ENCODE peak calls at places on chromosome 9, in ten cellular contexts. Q, V, N, Z, W, T, O, E, X and I are unnamed samples.

GRCh38 chr9:2745560-2746380 is 28.5 kb downstream of the KCNV2 start:
- DNase-seq in Q (no peak), V (no peak), N (no peak), Z (no peak), W (peak), T (no peak), O (no peak), E (no peak), X (no peak), I (no peak)

GRCh38 chr9:98288876-98289275 is 33.4 kb upstream of the TBC1D2 start:
- DNase-seq in Q (no peak), V (no peak), N (no peak), Z (no peak), W (no peak), T (no peak), O (no peak), E (no peak), X (no peak), I (no peak)

GRCh38 chr9:2015581-2016410 is 649 bp downstream of the SMARCA2 start:
- DNase-seq in Q (peak), V (peak), N (peak), Z (peak), W (peak), T (peak), O (peak), E (peak), X (peak), I (peak)

GRCh38 chr9:137390553-137391410 is 32.2 kb downstream of the EXD3 start:
- DNase-seq in Q (no peak), V (no peak), N (peak), Z (no peak), W (no peak), T (no peak), O (peak), E (no peak), X (peak), I (no peak)

GRCh38 chr9:37281541-37281940 is 141.0 kb upstream of the GRHPR start:
- DNase-seq in Q (no peak), V (no peak), N (no peak), Z (no peak), W (no peak), T (no peak), O (no peak), E (no peak), X (no peak), I (no peak)

GRCh38 chr9:93298498-93299417 is 114.8 kb downstream of the WNK2 start:
- DNase-seq in Q (peak), V (no peak), N (no peak), Z (no peak), W (no peak), T (no peak), O (peak), E (no peak), X (no peak), I (peak)

GRCh38 chr9:136103651-136104487 is 8.8 kb upstream of the NACC2 start:
- DNase-seq in Q (no peak), V (no peak), N (no peak), Z (no peak), W (no peak), T (peak), O (no peak), E (no peak), X (no peak), I (no peak)

GRCh38 chr9:125807065-125807464 is 59.9 kb downstream of the PBX3 start:
- DNase-seq in Q (no peak), V (peak), N (no peak), Z (peak), W (no peak), T (no peak), O (no peak), E (no peak), X (no peak), I (no peak)

GRCh38 chr9:6564868-6565267 is 80.7 kb downstream of the GLDC start:
- DNase-seq in Q (no peak), V (peak), N (no peak), Z (no peak), W (no peak), T (no peak), O (no peak), E (no peak), X (no peak), I (no peak)

GRCh38 chr9:35696520-35697215 is 6.9 kb upstream of the TPM2 start:
- DNase-seq in Q (peak), V (peak), N (peak), Z (no peak), W (peak), T (peak), O (peak), E (peak), X (peak), I (peak)

GRCh38 chr9:91777437-91777836 is 172.6 kb downstream of the ROR2 start:
- DNase-seq in Q (peak), V (peak), N (no peak), Z (peak), W (no peak), T (no peak), O (no peak), E (no peak), X (no peak), I (no peak)

GRCh38 chr9:100228352-100228869 is 124.3 kb downstream of the TEX10 start:
- DNase-seq in Q (no peak), V (no peak), N (no peak), Z (no peak), W (no peak), T (no peak), O (no peak), E (no peak), X (no peak), I (no peak)

GRCh38 chr9:110257097-110257955 is 1.0 kb upstream of the TXN start:
- DNase-seq in Q (no peak), V (no peak), N (no peak), Z (peak), W (peak), T (peak), O (no peak), E (no peak), X (peak), I (peak)

GRCh38 chr9:136403538-136403914 is 3.6 kb upstream of the SNAPC4 start:
- DNase-seq in Q (no peak), V (no peak), N (no peak), Z (no peak), W (no peak), T (no peak), O (no peak), E (no peak), X (no peak), I (peak)

GRCh38 chr9:112091805-112092204 is 83.3 kb downstream of the SUSD1 start:
- DNase-seq in Q (no peak), V (peak), N (peak), Z (peak), W (no peak), T (no peak), O (no peak), E (no peak), X (peak), I (no peak)

GRCh38 chr9:26656003-26656940 is 236.3 kb downstream of the CAAP1 start:
- DNase-seq in Q (no peak), V (peak), N (peak), Z (no peak), W (peak), T (no peak), O (no peak), E (no peak), X (peak), I (no peak)

GRCh38 chr9:132018957-132019405 is 60.7 kb downstream of the MED27 start:
- DNase-seq in Q (no peak), V (no peak), N (no peak), Z (peak), W (no peak), T (no peak), O (no peak), E (no peak), X (peak), I (no peak)

GRCh38 chr9:5843450-5844249 is 10.7 kb upstream of the ERMP1 start:
- DNase-seq in Q (no peak), V (no peak), N (no peak), Z (peak), W (peak), T (no peak), O (no peak), E (no peak), X (no peak), I (no peak)

GRCh38 chr9:114467910-114468309 is 37.4 kb downstream of the WHRN start:
- DNase-seq in Q (no peak), V (no peak), N (no peak), Z (no peak), W (no peak), T (no peak), O (peak), E (no peak), X (no peak), I (no peak)

GRCh38 chr9:80061940-80062339 is 490.2 kb downstream of the TLE4 start:
- DNase-seq in Q (peak), V (peak), N (no peak), Z (peak), W (no peak), T (no peak), O (peak), E (no peak), X (peak), I (no peak)

GRCh38 chr9:93219692-93220091 is 35.8 kb downstream of the WNK2 start:
- DNase-seq in Q (no peak), V (no peak), N (peak), Z (no peak), W (no peak), T (no peak), O (no peak), E (no peak), X (no peak), I (no peak)

GRCh38 chr9:29332789-29333188 is 1759.5 kb upstream of the C9orf72 start:
- DNase-seq in Q (no peak), V (peak), N (no peak), Z (peak), W (no peak), T (no peak), O (no peak), E (no peak), X (no peak), I (no peak)

GRCh38 chr9:17531642-17532254 is 47.1 kb upstream of the SH3GL2 start:
- DNase-seq in Q (no peak), V (peak), N (peak), Z (peak), W (peak), T (peak), O (no peak), E (no peak), X (peak), I (peak)

GRCh38 chr9:97766610-97767009 is 69.5 kb upstream of the XPA start:
- DNase-seq in Q (no peak), V (no peak), N (no peak), Z (no peak), W (no peak), T (no peak), O (no peak), E (no peak), X (no peak), I (no peak)

GRCh38 chr9:38305616-38306015 is 86.9 kb upstream of the ALDH1B1 start:
- DNase-seq in Q (no peak), V (no peak), N (no peak), Z (no peak), W (no peak), T (no peak), O (no peak), E (no peak), X (no peak), I (no peak)

GRCh38 chr9:135305546-135306180 is 173.9 kb upstream of the PPP1R26 start:
- DNase-seq in Q (no peak), V (no peak), N (no peak), Z (no peak), W (no peak), T (no peak), O (no peak), E (no peak), X (no peak), I (no peak)

GRCh38 chr9:30534458-30534857 is 1850.0 kb upstream of the ACO1 start:
- DNase-seq in Q (no peak), V (no peak), N (no peak), Z (no peak), W (no peak), T (no peak), O (no peak), E (no peak), X (no peak), I (no peak)

GRCh38 chr9:69392826-69393225 is 67.8 kb downstream of the ENTREP1 start:
- DNase-seq in Q (no peak), V (no peak), N (no peak), Z (no peak), W (no peak), T (no peak), O (no peak), E (no peak), X (no peak), I (no peak)

DNA sequence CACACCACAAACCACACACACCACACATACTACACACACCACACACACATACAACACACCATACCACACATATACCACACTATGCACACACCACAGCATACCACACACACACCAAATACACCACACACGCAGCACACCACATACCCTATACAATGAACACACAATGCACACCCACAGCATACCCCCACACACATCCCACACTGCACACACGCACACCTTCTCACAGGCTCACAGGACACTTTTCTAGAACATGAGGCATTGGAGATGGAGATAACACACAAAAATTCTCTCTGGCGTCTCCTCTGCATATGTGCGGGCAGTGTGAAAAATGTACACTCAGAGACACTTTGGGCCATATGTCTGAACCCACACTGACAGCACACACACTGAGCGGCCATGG is 278.1 kb downstream of the GADD45G start:
- DNase-seq in Q (peak), V (no peak), N (no peak), Z (no peak), W (no peak), T (no peak), O (no peak), E (no peak), X (no peak), I (no peak)
- TF ChIP-seq CTCF in Q (no peak), V (no peak), N (no peak), Z (no peak), W (no peak), T (no peak), O (no peak), E (no peak), X (no peak), I (no peak)

DNA sequence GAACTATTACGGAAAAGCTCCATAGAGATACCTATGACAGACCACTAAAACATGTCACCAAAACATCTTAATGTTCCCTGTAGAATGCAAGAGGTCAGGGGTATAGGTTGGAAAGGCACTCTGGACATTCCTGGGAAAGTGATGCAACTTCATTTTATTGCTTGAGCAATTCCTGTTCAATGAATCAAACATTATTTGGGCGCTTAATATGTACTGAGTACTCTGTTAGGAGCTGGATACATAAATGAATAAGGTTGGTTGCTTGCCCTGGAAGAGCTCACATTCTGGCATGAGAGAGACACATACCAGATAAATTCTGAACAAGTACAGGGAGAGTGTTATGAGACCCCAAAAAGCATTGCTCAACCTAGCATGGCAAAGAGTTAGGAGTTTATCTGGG is 408.9 kb upstream of the DMAC1 start:
- DNase-seq in Q (no peak), V (peak), N (no peak), Z (no peak), W (no peak), T (no peak), O (no peak), E (no peak), X (no peak), I (no peak)
- TF ChIP-seq CTCF in Q (no peak), V (no peak), N (no peak), Z (no peak), W (no peak), T (no peak), O (no peak), E (no peak), X (no peak), I (no peak)

GRCh38 chr9:34046784-34047379 is 1.8 kb downstream of the UBAP2 start:
- DNase-seq in Q (no peak), V (peak), N (no peak), Z (no peak), W (no peak), T (no peak), O (no peak), E (no peak), X (no peak), I (no peak)

GRCh38 chr9:34047864-34048729 is 590 bp downstream of the UBAP2 start:
- DNase-seq in Q (peak), V (peak), N (peak), Z (no peak), W (peak), T (peak), O (peak), E (peak), X (peak), I (peak)

GRCh38 chr9:34049630-34050384 is 1.1 kb upstream of the UBAP2 start:
- DNase-seq in Q (no peak), V (no peak), N (no peak), Z (no peak), W (no peak), T (peak), O (no peak), E (no peak), X (no peak), I (no peak)

GRCh38 chr9:34045903-34046302 is 2.8 kb downstream of the UBAP2 start:
- DNase-seq in Q (no peak), V (no peak), N (no peak), Z (no peak), W (no peak), T (no peak), O (no peak), E (no peak), X (no peak), I (no peak)

DNA sequence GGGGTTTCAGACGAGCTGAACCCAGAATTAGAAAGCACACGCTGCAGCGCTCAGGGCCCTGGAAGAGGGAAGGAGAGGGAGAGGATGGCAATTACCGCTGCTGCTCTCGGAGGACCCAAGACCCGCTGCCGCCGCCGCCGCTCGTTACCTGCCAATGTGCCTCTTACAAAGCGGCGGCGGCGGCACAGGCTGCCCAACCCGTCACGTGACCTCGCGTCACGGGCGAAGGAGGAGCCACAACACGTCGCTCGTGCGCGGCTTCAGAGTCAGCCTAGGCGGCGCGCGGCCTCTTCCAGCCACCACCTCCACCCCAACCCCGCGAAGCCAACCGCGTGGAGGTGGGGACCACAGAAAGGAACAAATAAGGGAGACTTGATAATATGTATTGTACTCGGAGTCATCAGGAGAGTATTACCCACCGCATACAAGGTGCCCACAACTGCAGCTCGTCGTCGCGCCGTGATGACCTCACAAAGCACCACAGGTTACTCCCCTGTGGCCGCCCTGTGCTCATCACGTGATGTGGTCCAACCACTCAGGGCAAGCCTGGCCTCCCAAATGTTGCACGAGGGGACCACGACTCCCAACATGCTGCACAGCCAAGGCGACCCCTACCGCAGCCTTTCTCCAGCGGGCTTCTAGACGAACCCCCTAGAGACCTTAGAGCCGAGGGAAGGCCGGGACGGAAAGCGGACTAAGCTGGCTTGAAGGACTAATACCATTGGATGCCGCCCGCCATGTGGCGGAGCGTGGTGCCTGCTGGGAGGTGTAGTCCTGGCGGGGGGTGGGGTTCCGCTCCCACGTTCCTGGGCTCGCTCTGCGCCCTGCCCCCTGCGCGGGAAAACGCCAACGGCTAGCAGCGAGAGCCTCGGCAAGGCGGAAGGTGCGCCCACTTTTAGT is at the start of gene UBAP2:
- DNase-seq in Q (peak), V (peak), N (peak), Z (peak), W (peak), T (peak), O (peak), E (peak), X (peak), I (peak)
- TF ChIP-seq CTCF in Q (no peak), V (no peak), N (no peak), Z (no peak), W (no peak), T (no peak), O (no peak), E (no peak), X (no peak), I (no peak)

GRCh38 chr9:116208417-116209232 is 55.0 kb downstream of the PAPPA start:
- DNase-seq in Q (no peak), V (peak), N (no peak), Z (no peak), W (no peak), T (no peak), O (no peak), E (no peak), X (no peak), I (no peak)
- TF ChIP-seq CTCF in Q (no peak), V (peak), N (no peak), Z (no peak), W (no peak), T (no peak), O (no peak), E (no peak), X (no peak), I (no peak)

GRCh38 chr9:81465468-81466002 is 223.8 kb downstream of the TLE1 start:
- DNase-seq in Q (no peak), V (no peak), N (no peak), Z (no peak), W (no peak), T (no peak), O (no peak), E (no peak), X (no peak), I (no peak)
- TF ChIP-seq CTCF in Q (no peak), V (no peak), N (no peak), Z (no peak), W (no peak), T (no peak), O (no peak), E (no peak), X (no peak), I (no peak)

DNA sequence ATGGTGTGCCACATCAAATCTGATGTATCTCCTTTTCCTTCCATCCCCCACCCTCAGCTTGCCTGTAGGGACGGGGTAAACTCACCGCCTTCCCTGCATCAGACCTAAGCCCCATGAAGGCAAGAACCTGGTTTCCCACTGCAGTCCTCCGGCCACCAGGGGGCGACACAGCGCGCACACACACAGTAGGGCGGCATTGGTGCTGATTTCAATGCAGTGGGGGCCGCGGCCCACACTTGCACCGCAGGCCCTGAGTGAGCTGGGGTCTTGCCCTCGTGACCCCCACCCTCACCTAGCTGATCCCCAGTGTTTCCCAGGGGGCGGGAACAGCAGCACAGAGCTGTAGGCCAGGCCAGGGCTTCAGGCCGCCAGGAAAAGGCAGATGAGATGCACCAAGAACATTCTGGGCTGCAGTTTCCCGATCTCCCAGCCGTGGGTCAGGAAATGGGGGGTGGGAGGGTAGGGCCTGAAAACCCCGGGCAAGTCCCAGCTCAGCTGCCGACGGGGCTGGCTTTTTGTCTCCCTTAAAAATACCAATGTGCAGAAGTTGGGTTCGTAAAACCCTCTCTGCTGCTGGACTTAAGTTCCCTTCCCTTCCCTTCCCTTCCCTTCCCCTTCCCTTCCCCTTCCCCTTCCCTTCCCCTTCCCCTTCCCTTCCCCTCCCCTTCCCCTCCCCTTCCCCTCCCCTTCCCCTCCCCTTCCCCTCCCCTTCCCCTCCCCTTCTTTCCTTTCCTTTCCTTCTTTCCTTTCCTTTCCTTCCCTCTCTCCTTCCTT is 19.5 kb downstream of the FAM163B start:
- DNase-seq in Q (no peak), V (no peak), N (no peak), Z (no peak), W (no peak), T (no peak), O (no peak), E (no peak), X (no peak), I (peak)
- TF ChIP-seq CTCF in Q (no peak), V (peak), N (peak), Z (peak), W (peak), T (no peak), O (no peak), E (no peak), X (peak), I (peak)